ENCODE peak calls at places on chromosomes 13 and 19, in five cellular contexts. V, R, A, B and M are unnamed samples.

GRCh38 chr13:44812818-44813217 is 176.5 kb downstream of the NUFIP1 start:
- DNase-seq in V (no peak), R (no peak), A (no peak), B (no peak), M (no peak)

GRCh38 chr13:106599875-106600797 is 32.2 kb upstream of the ARGLU1 start:
- DNase-seq in V (peak; percentile 17), R (no peak), A (peak; percentile 48), B (no peak), M (peak; percentile 20)

GRCh38 chr13:40665754-40666057 is 735 bp downstream of the FOXO1 start:
- DNase-seq in V (no peak), R (no peak), A (no peak), B (no peak), M (no peak)

GRCh38 chr13:30676672-30677071 is 58.7 kb upstream of the ALOX5AP start:
- DNase-seq in V (no peak), R (no peak), A (no peak), B (no peak), M (no peak)

GRCh38 chr19:33445752-33446070 is 72.2 kb downstream of the CEBPG start:
- DNase-seq in V (no peak), R (no peak), A (no peak), B (peak; percentile 41), M (no peak)

GRCh38 chr13:26646603-26647002 is 89.1 kb downstream of the WASF3 start:
- DNase-seq in V (no peak), R (no peak), A (peak; percentile 20), B (no peak), M (no peak)

GRCh38 chr19:54109651-54110050 is 5.8 kb downstream of the TFPT start:
- DNase-seq in V (no peak), R (no peak), A (no peak), B (no peak), M (no peak)

GRCh38 chr13:73656863-73657262 is 477.3 kb downstream of the KLF12 start:
- DNase-seq in V (no peak), R (no peak), A (no peak), B (no peak), M (no peak)

GRCh38 chr19:6343462-6343861 is 10.1 kb upstream of the ACER1 start:
- DNase-seq in V (no peak), R (no peak), A (no peak), B (no peak), M (no peak)

GRCh38 chr19:50501186-50501567 is 9.8 kb downstream of the JOSD2 start:
- DNase-seq in V (no peak), R (peak; percentile 49), A (peak; percentile 52), B (peak; percentile 68), M (no peak)

GRCh38 chr19:45444318-45445041 is 20.8 kb upstream of the ERCC1 start:
- DNase-seq in V (peak; percentile 91), R (peak; percentile 95), A (peak; percentile 98), B (peak; percentile 96), M (peak; percentile 95)

GRCh38 chr13:19586904-19587634 is 25.7 kb upstream of the TPTE2 start:
- DNase-seq in V (no peak), R (no peak), A (no peak), B (peak; percentile 90), M (peak; percentile 66)

GRCh38 chr19:48719263-48720171 is at the start of gene MAMSTR:
- DNase-seq in V (no peak), R (no peak), A (no peak), B (peak; percentile 87), M (no peak)
- H3K27ac ChIP-seq in V (peak within 1 kb of the TSS; percentile 93), R (peak within 1 kb of the TSS; percentile 80), A (no peak within 1 kb of the TSS), B (peak within 1 kb of the TSS; percentile 91), M (peak within 1 kb of the TSS; percentile 87)

GRCh38 chr19:5131031-5131865 is 162.3 kb downstream of the KDM4B start:
- DNase-seq in V (no peak), R (no peak), A (peak; percentile 65), B (peak; percentile 94), M (peak; percentile 44)
- TF ChIP-seq POLR2A in V (no peak), R (no peak), A (no peak), B (no peak), M (no peak)

GRCh38 chr13:111650626-111651025 is 330.2 kb downstream of the TEX29 start:
- DNase-seq in V (no peak), R (no peak), A (no peak), B (peak; percentile 41), M (no peak)
- H3K27me3 ChIP-seq in V (peaks cover 4% of the 10 kb centered on the region), R (no peaks in the 10 kb centered on the region), A (no peaks in the 10 kb centered on the region), B (no peaks in the 10 kb centered on the region), M (no peaks in the 10 kb centered on the region)

GRCh38 chr13:46638262-46638661 is 85.3 kb downstream of the LRCH1 start:
- DNase-seq in V (no peak), R (no peak), A (no peak), B (no peak), M (no peak)
- H3K27ac ChIP-seq in V (no peak overlapping the region), R (no peak overlapping the region), A (no peak overlapping the region), B (no peak overlapping the region), M (no peak overlapping the region)

GRCh38 chr19:57473646-57474045 is 3.7 kb downstream of the ZNF772 start:
- DNase-seq in V (no peak), R (no peak), A (no peak), B (no peak), M (no peak)

GRCh38 chr19:57477191-57478008 is at the start of gene ZNF772:
- DNase-seq in V (peak; percentile 88), R (peak; percentile 83), A (peak; percentile 94), B (peak; percentile 92), M (peak; percentile 98)
- TF ChIP-seq POLR2A in V (no peak), R (no peak), A (peak; percentile 33), B (no peak), M (no peak)

DNA sequence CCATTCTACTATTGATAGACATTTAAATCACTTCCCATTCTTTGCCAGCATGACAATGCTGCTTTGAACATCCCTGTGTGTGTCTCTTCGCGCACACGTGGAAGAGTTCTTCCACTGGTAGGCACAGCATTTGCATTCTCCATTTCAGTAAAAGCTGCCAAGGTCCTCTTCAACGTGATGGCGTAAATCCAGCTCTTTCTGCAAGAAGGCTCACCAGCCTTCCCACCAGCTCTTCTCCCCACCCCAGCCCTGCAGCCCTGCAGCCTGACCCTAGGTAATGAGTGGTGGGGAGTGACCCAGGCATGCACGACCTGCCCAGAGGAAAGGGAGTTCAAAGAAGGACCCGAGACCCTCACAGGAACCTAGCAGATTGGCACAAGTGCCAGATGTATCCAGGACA is 31.7 kb upstream of the FFAR2 start:
- DNase-seq in V (no peak), R (peak; percentile 7), A (peak; percentile 71), B (peak; percentile 38), M (no peak)
- H3K27me3 ChIP-seq in V (peaks cover 5% of the 10 kb centered on the region), R (no peaks in the 10 kb centered on the region), A (no peaks in the 10 kb centered on the region), B (no peaks in the 10 kb centered on the region), M (no peaks in the 10 kb centered on the region)

DNA sequence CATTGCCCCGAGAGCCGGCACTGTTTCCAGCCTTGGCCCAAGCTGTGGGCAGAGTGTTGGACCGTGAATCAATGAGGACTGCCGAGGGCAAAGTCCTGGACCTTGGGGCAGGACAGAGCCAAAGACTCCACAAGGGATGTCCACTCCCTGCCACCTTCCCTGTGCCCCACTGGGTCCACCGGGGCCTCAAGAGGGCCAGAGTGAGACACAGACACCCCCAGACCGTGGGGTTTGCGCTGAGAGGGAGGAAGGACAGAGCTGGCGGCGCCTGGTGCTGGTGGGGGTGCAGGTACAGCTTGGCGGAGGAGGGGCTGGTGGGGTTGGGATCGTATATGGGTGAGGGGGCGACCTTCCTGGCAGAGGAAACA is 11.8 kb downstream of the MAST3 start:
- DNase-seq in V (no peak), R (peak; percentile 80), A (no peak), B (no peak), M (no peak)
- H3K27ac ChIP-seq in V (no peak overlapping the region), R (peak overlapping the region; percentile 97), A (no peak overlapping the region), B (peak overlapping the region; percentile 78), M (no peak overlapping the region)

GRCh38 chr19:23377276-23377675 is 18.0 kb downstream of the ZNF91 start:
- DNase-seq in V (no peak), R (no peak), A (no peak), B (no peak), M (no peak)
- TF ChIP-seq POLR2A in V (no peak), R (no peak), A (no peak), B (no peak), M (no peak)

DNA sequence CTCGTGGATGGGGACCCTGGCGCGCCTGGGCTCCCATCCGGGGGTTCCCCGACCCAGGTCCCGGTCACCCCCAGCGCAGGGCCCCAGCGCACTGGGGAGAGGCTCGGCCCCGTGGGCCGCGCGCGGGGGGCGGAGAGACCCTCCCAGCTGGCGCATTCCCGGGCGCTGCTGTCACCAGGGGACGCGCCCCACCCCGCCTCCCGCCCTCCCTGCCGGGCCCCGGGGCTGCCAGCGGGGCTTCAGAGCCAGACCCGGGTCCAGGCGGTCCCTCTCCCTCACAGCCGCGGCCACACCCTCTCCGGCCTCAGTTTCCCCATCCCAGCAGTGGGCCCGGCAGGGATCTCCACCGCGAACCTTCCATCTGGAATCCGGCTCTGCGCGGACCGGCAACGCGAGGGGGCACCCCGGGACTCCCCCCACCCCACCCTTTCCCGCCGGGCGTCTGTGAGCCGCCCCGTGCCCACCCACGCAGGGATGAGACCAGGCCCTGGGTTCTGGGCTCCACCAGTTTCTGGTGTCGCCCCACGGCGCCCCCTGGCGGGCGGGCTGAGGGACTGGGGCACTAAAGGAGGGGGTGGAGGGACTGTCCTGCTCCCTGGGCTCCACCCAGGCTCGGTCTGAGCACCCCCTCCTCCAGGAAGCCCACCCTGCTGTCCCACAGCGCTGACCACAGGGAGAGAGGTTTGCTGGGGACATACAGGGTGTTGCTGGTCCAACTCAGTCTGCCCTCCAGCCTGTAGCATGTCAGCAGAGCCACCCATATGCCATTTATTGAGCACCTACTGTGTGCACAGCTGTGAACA is 874 bp upstream of the ADAMTSL5 start:
- DNase-seq in V (no peak), R (peak; percentile 79), A (no peak), B (peak; percentile 89), M (no peak)
- H3K27me3 ChIP-seq in V (peaks cover 57% of the 10 kb centered on the region), R (peaks cover 12% of the 10 kb centered on the region), A (peaks cover 6% of the 10 kb centered on the region), B (peaks cover 24% of the 10 kb centered on the region), M (no peaks in the 10 kb centered on the region)

DNA sequence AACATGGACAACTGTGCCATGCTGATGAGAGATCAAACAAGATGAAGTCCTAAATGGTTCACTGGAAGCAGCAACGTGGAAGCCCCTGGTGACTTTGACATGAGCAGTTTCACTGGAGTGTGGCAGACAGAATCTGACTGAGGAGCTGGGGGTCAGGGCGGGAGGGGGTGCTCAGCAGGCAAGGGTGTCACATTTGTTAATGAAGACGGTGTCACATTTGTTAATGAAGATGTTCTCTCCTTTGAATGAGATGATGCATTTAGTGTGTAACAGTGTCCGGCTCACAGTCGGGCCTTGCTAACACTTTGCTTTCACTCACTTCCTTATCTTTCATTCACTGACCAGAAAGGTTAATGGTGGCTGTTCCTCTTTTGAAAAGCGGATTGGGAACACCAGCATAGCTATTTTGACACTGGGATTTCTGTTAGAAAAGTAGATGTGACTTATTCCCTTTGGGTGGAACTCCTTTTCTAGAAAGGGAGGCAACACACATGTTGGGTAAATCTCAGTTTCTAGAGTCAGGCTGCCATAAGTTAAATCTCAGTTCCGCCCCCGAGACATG is 693.7 kb downstream of the UQCRFS1 start:
- DNase-seq in V (no peak), R (no peak), A (no peak), B (no peak), M (no peak)
- H3K27ac ChIP-seq in V (no peak overlapping the region), R (no peak overlapping the region), A (no peak overlapping the region), B (no peak overlapping the region), M (no peak overlapping the region)